ENCODE peak calls at places on chromosome 1, in seven cellular contexts. One of them, this sample, is unnamed. For H3K27me3, the result is how much of the 10 kb centered on the place peaks cover.

GRCh38 chr1:155241069-155241679 is 14.1 kb downstream of the ENTREP3 start:
- DNase-seq in dorsolateral prefrontal cortex: peak
- DNase-seq in HL-60: peak
- DNase-seq in fibroblast of lung: peak
- DNase-seq in esophagus muscularis mucosa: no peak
- DNase-seq in H9: peak
- DNase-seq in foreskin keratinocyte: peak
- DNase-seq in this sample: peak

GRCh38 chr1:195516036-195516435 is 1092.2 kb downstream of the KCNT2 start:
- DNase-seq in dorsolateral prefrontal cortex: no peak
- DNase-seq in fibroblast of lung: no peak
- DNase-seq in H9: no peak
- DNase-seq in esophagus muscularis mucosa: no peak
- DNase-seq in foreskin keratinocyte: peak
- DNase-seq in HL-60: no peak
- DNase-seq in this sample: no peak

GRCh38 chr1:189851806-189852367 is 625.8 kb downstream of the BRINP3 start:
- DNase-seq in dorsolateral prefrontal cortex: no peak
- DNase-seq in esophagus muscularis mucosa: no peak
- DNase-seq in HL-60: no peak
- DNase-seq in H9: no peak
- DNase-seq in fibroblast of lung: no peak
- DNase-seq in foreskin keratinocyte: no peak
- DNase-seq in this sample: no peak

GRCh38 chr1:84632975-84633427 is 57.3 kb downstream of the SSX2IP start:
- DNase-seq in foreskin keratinocyte: peak
- DNase-seq in dorsolateral prefrontal cortex: no peak
- DNase-seq in esophagus muscularis mucosa: peak
- DNase-seq in H9: no peak
- DNase-seq in HL-60: no peak
- DNase-seq in fibroblast of lung: peak
- DNase-seq in this sample: no peak

GRCh38 chr1:63968663-63969460 is 195.0 kb downstream of the ROR1 start:
- DNase-seq in fibroblast of lung: peak
- DNase-seq in esophagus muscularis mucosa: no peak
- DNase-seq in H9: no peak
- DNase-seq in foreskin keratinocyte: no peak
- DNase-seq in dorsolateral prefrontal cortex: no peak
- DNase-seq in HL-60: no peak
- DNase-seq in this sample: peak

GRCh38 chr1:215720121-215720520 is 153.0 kb downstream of the KCTD3 start:
- DNase-seq in fibroblast of lung: peak
- DNase-seq in esophagus muscularis mucosa: no peak
- DNase-seq in foreskin keratinocyte: no peak
- DNase-seq in HL-60: no peak
- DNase-seq in H9: no peak
- DNase-seq in dorsolateral prefrontal cortex: no peak
- DNase-seq in this sample: no peak

GRCh38 chr1:67044631-67045270 is 9.2 kb downstream of the SLC35D1 start:
- DNase-seq in foreskin keratinocyte: no peak
- DNase-seq in HL-60: no peak
- DNase-seq in esophagus muscularis mucosa: no peak
- DNase-seq in fibroblast of lung: no peak
- DNase-seq in H9: no peak
- DNase-seq in dorsolateral prefrontal cortex: no peak
- DNase-seq in this sample: no peak

GRCh38 chr1:6614953-6615785 is 1.6 kb downstream of the PHF13 start:
- DNase-seq in dorsolateral prefrontal cortex: no peak
- DNase-seq in H9: no peak
- DNase-seq in foreskin keratinocyte: no peak
- DNase-seq in fibroblast of lung: no peak
- DNase-seq in HL-60: no peak
- DNase-seq in esophagus muscularis mucosa: no peak
- DNase-seq in this sample: no peak

GRCh38 chr1:26159113-26160039 is 497 bp downstream of the FAM110D start:
- DNase-seq in HL-60: no peak
- DNase-seq in esophagus muscularis mucosa: no peak
- DNase-seq in foreskin keratinocyte: no peak
- DNase-seq in dorsolateral prefrontal cortex: no peak
- DNase-seq in H9: no peak
- DNase-seq in fibroblast of lung: no peak
- DNase-seq in this sample: peak

GRCh38 chr1:234842726-234843641 is 233.0 kb upstream of the IRF2BP2 start:
- DNase-seq in foreskin keratinocyte: no peak
- DNase-seq in H9: no peak
- DNase-seq in HL-60: no peak
- DNase-seq in dorsolateral prefrontal cortex: no peak
- DNase-seq in esophagus muscularis mucosa: no peak
- DNase-seq in fibroblast of lung: no peak
- DNase-seq in this sample: peak

GRCh38 chr1:1129309-1129708 is 13.4 kb upstream of the C1orf159 start:
- DNase-seq in H9: no peak
- DNase-seq in HL-60: no peak
- DNase-seq in esophagus muscularis mucosa: no peak
- DNase-seq in dorsolateral prefrontal cortex: no peak
- DNase-seq in foreskin keratinocyte: no peak
- DNase-seq in fibroblast of lung: no peak
- DNase-seq in this sample: no peak

GRCh38 chr1:34398916-34399275 is 222.2 kb downstream of the C1orf94 start:
- DNase-seq in esophagus muscularis mucosa: no peak
- DNase-seq in HL-60: no peak
- DNase-seq in H9: peak
- DNase-seq in foreskin keratinocyte: no peak
- DNase-seq in dorsolateral prefrontal cortex: no peak
- DNase-seq in fibroblast of lung: no peak
- DNase-seq in this sample: no peak

GRCh38 chr1:227797144-227797543 is 18.3 kb upstream of the PRSS38 start:
- DNase-seq in H9: no peak
- DNase-seq in fibroblast of lung: no peak
- DNase-seq in foreskin keratinocyte: no peak
- DNase-seq in HL-60: no peak
- DNase-seq in dorsolateral prefrontal cortex: no peak
- DNase-seq in esophagus muscularis mucosa: no peak
- DNase-seq in this sample: no peak

GRCh38 chr1:241615043-241615974 is 24.9 kb downstream of the CHML start:
- DNase-seq in esophagus muscularis mucosa: no peak
- DNase-seq in HL-60: no peak
- DNase-seq in foreskin keratinocyte: no peak
- DNase-seq in dorsolateral prefrontal cortex: no peak
- DNase-seq in fibroblast of lung: no peak
- DNase-seq in H9: no peak
- DNase-seq in this sample: no peak

GRCh38 chr1:209583408-209583807 is at the start of gene CAMK1G:
- DNase-seq in foreskin keratinocyte: peak
- DNase-seq in HL-60: no peak
- DNase-seq in dorsolateral prefrontal cortex: peak
- DNase-seq in H9: peak
- DNase-seq in fibroblast of lung: peak
- DNase-seq in esophagus muscularis mucosa: no peak
- DNase-seq in this sample: no peak

GRCh38 chr1:224543453-224543852 is 72.7 kb upstream of the CNIH3 start:
- DNase-seq in esophagus muscularis mucosa: peak
- DNase-seq in foreskin keratinocyte: no peak
- DNase-seq in dorsolateral prefrontal cortex: no peak
- DNase-seq in HL-60: no peak
- DNase-seq in fibroblast of lung: no peak
- DNase-seq in H9: no peak
- DNase-seq in this sample: no peak

GRCh38 chr1:58031416-58031815 is 515.1 kb downstream of the OMA1 start:
- DNase-seq in dorsolateral prefrontal cortex: no peak
- DNase-seq in esophagus muscularis mucosa: no peak
- DNase-seq in foreskin keratinocyte: no peak
- DNase-seq in fibroblast of lung: no peak
- DNase-seq in HL-60: no peak
- DNase-seq in H9: peak
- DNase-seq in this sample: no peak

GRCh38 chr1:113255038-113255727 is 135.1 kb upstream of the MAGI3 start:
- DNase-seq in H9: no peak
- DNase-seq in foreskin keratinocyte: no peak
- DNase-seq in fibroblast of lung: no peak
- DNase-seq in esophagus muscularis mucosa: no peak
- DNase-seq in dorsolateral prefrontal cortex: no peak
- DNase-seq in HL-60: no peak
- DNase-seq in this sample: no peak

GRCh38 chr1:176696109-176696508 is 233.1 kb downstream of the PAPPA2 start:
- DNase-seq in foreskin keratinocyte: peak
- DNase-seq in HL-60: no peak
- DNase-seq in fibroblast of lung: peak
- DNase-seq in H9: peak
- DNase-seq in esophagus muscularis mucosa: no peak
- DNase-seq in dorsolateral prefrontal cortex: no peak
- DNase-seq in this sample: no peak

GRCh38 chr1:43229831-43230780 is 39.7 kb upstream of the TMEM125 start:
- DNase-seq in dorsolateral prefrontal cortex: no peak
- DNase-seq in fibroblast of lung: peak
- DNase-seq in esophagus muscularis mucosa: no peak
- DNase-seq in foreskin keratinocyte: no peak
- DNase-seq in HL-60: no peak
- DNase-seq in H9: no peak
- DNase-seq in this sample: no peak

GRCh38 chr1:169809370-169810095 is 14.8 kb upstream of the METTL18 start:
- DNase-seq in esophagus muscularis mucosa: no peak
- DNase-seq in foreskin keratinocyte: peak
- DNase-seq in fibroblast of lung: peak
- DNase-seq in dorsolateral prefrontal cortex: no peak
- DNase-seq in H9: no peak
- DNase-seq in HL-60: no peak
- DNase-seq in this sample: no peak

GRCh38 chr1:24872446-24872845 is 57.6 kb downstream of the RUNX3 start:
- DNase-seq in esophagus muscularis mucosa: no peak
- DNase-seq in dorsolateral prefrontal cortex: no peak
- DNase-seq in fibroblast of lung: no peak
- DNase-seq in H9: no peak
- DNase-seq in HL-60: peak
- DNase-seq in foreskin keratinocyte: no peak
- DNase-seq in this sample: no peak

GRCh38 chr1:8814870-8815269 is 2.6 kb downstream of the RERE start:
- DNase-seq in fibroblast of lung: no peak
- DNase-seq in dorsolateral prefrontal cortex: no peak
- DNase-seq in HL-60: no peak
- DNase-seq in H9: no peak
- DNase-seq in foreskin keratinocyte: no peak
- DNase-seq in esophagus muscularis mucosa: no peak
- DNase-seq in this sample: no peak

GRCh38 chr1:109790735-109791494 is 27.2 kb upstream of the EPS8L3 start:
- DNase-seq in HL-60: peak
- DNase-seq in esophagus muscularis mucosa: no peak
- DNase-seq in foreskin keratinocyte: no peak
- DNase-seq in H9: peak
- DNase-seq in fibroblast of lung: peak
- DNase-seq in dorsolateral prefrontal cortex: peak
- DNase-seq in this sample: peak
- TF ChIP-seq CTCF in HL-60: peak
- TF ChIP-seq CTCF in esophagus muscularis mucosa: no peak
- TF ChIP-seq CTCF in foreskin keratinocyte: peak
- TF ChIP-seq CTCF in H9: peak
- TF ChIP-seq CTCF in fibroblast of lung: peak
- TF ChIP-seq CTCF in dorsolateral prefrontal cortex: peak
- TF ChIP-seq CTCF in this sample: peak

GRCh38 chr1:200908158-200908868 is 13.6 kb downstream of the INAVA start:
- DNase-seq in fibroblast of lung: no peak
- DNase-seq in esophagus muscularis mucosa: no peak
- DNase-seq in H9: no peak
- DNase-seq in HL-60: no peak
- DNase-seq in dorsolateral prefrontal cortex: no peak
- DNase-seq in foreskin keratinocyte: no peak
- DNase-seq in this sample: no peak
- H3K27me3 ChIP-seq in fibroblast of lung: under half
- H3K27me3 ChIP-seq in esophagus muscularis mucosa: under half
- H3K27me3 ChIP-seq in H9: under half
- H3K27me3 ChIP-seq in HL-60: under half
- H3K27me3 ChIP-seq in dorsolateral prefrontal cortex: under half
- H3K27me3 ChIP-seq in foreskin keratinocyte: under half
- H3K27me3 ChIP-seq in this sample: under half

GRCh38 chr1:164953815-164954214 is 394.8 kb downstream of the PBX1 start:
- DNase-seq in esophagus muscularis mucosa: no peak
- DNase-seq in H9: peak
- DNase-seq in foreskin keratinocyte: no peak
- DNase-seq in dorsolateral prefrontal cortex: no peak
- DNase-seq in HL-60: no peak
- DNase-seq in fibroblast of lung: no peak
- DNase-seq in this sample: no peak

GRCh38 chr1:164953095-164953494 is 394.1 kb downstream of the PBX1 start:
- DNase-seq in H9: no peak
- DNase-seq in foreskin keratinocyte: no peak
- DNase-seq in esophagus muscularis mucosa: no peak
- DNase-seq in HL-60: no peak
- DNase-seq in dorsolateral prefrontal cortex: no peak
- DNase-seq in fibroblast of lung: no peak
- DNase-seq in this sample: no peak

GRCh38 chr1:164950453-164951052 is 391.6 kb downstream of the PBX1 start:
- DNase-seq in foreskin keratinocyte: peak
- DNase-seq in H9: no peak
- DNase-seq in esophagus muscularis mucosa: no peak
- DNase-seq in dorsolateral prefrontal cortex: no peak
- DNase-seq in HL-60: no peak
- DNase-seq in fibroblast of lung: no peak
- DNase-seq in this sample: no peak

GRCh38 chr1:164948101-164948500 is 389.1 kb downstream of the PBX1 start:
- DNase-seq in esophagus muscularis mucosa: no peak
- DNase-seq in fibroblast of lung: no peak
- DNase-seq in dorsolateral prefrontal cortex: no peak
- DNase-seq in foreskin keratinocyte: no peak
- DNase-seq in H9: no peak
- DNase-seq in HL-60: no peak
- DNase-seq in this sample: no peak

DNA sequence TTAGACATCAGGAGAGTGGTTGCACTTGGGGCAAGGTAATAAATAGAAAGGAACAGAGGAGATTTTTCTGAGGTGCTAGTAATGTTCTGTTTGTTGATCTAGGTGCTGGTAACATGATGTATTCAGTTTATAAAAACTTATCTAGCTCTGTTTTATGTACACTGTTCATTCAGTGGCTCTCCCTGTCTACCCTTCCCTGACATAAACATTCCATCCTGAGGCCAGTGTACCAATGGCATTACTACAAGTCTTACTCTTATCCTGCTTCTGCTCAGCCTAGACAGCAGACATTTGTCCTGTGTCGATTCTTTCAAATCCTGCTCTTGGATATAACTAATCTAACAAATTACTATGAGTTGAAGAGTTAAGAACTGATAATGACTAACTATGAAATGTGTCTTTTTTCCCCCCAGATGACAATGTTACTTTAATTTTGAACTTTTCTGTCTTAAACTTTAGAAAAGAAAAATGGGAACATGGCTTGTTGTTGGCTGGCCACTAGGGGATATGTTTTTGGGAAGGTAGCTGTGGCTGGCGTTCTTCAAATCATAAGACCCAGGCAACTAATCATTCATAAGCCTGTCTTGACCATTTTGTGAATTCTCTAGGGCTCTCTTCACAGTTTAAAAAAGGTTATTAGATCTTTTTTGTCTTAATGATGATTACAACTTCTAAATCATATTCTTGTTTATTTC is 390.9 kb downstream of the PBX1 start:
- DNase-seq in esophagus muscularis mucosa: no peak
- DNase-seq in H9: no peak
- DNase-seq in foreskin keratinocyte: no peak
- DNase-seq in HL-60: no peak
- DNase-seq in fibroblast of lung: no peak
- DNase-seq in dorsolateral prefrontal cortex: no peak
- DNase-seq in this sample: no peak
- TF ChIP-seq CTCF in esophagus muscularis mucosa: no peak
- TF ChIP-seq CTCF in H9: peak
- TF ChIP-seq CTCF in foreskin keratinocyte: no peak
- TF ChIP-seq CTCF in HL-60: no peak
- TF ChIP-seq CTCF in fibroblast of lung: no peak
- TF ChIP-seq CTCF in dorsolateral prefrontal cortex: no peak
- TF ChIP-seq CTCF in this sample: no peak

GRCh38 chr1:2882968-2883696 is 81.6 kb upstream of the TTC34 start:
- DNase-seq in foreskin keratinocyte: no peak
- DNase-seq in H9: no peak
- DNase-seq in fibroblast of lung: no peak
- DNase-seq in dorsolateral prefrontal cortex: no peak
- DNase-seq in esophagus muscularis mucosa: no peak
- DNase-seq in HL-60: no peak
- DNase-seq in this sample: no peak
- H3K27me3 ChIP-seq in foreskin keratinocyte: under half
- H3K27me3 ChIP-seq in H9: under half
- H3K27me3 ChIP-seq in fibroblast of lung: under half
- H3K27me3 ChIP-seq in dorsolateral prefrontal cortex: under half
- H3K27me3 ChIP-seq in esophagus muscularis mucosa: under half
- H3K27me3 ChIP-seq in HL-60: under half
- H3K27me3 ChIP-seq in this sample: half or more